ENCODE peak calls at places on chromosome 15, in six cellular contexts. One of them, this sample, is unnamed.

GRCh38 chr15:59115047-59115446 is 10.1 kb downstream of the CCNB2 start:
- DNase-seq in HepG2: no peak
- DNase-seq in cardiac muscle cell: no peak
- DNase-seq in left ventricle myocardium inferior: no peak
- DNase-seq in brain microvascular endothelial cell: no peak
- DNase-seq in astrocyte: no peak
- DNase-seq in this sample: no peak

GRCh38 chr15:81160312-81161214 is 26.5 kb downstream of the CFAP161 start:
- DNase-seq in HepG2: no peak
- DNase-seq in cardiac muscle cell: no peak
- DNase-seq in left ventricle myocardium inferior: peak; percentile 65
- DNase-seq in brain microvascular endothelial cell: peak; percentile 67
- DNase-seq in astrocyte: peak; percentile 61
- DNase-seq in this sample: peak; percentile 63

GRCh38 chr15:57017024-57017423 is 98.6 kb downstream of the TCF12 start:
- DNase-seq in cardiac muscle cell: peak; percentile 10
- DNase-seq in brain microvascular endothelial cell: no peak
- DNase-seq in HepG2: peak; percentile 15
- DNase-seq in left ventricle myocardium inferior: no peak
- DNase-seq in astrocyte: no peak
- DNase-seq in this sample: peak; percentile 44

GRCh38 chr15:94125131-94125530 is 106.2 kb upstream of the MCTP2 start:
- DNase-seq in cardiac muscle cell: no peak
- DNase-seq in HepG2: no peak
- DNase-seq in left ventricle myocardium inferior: no peak
- DNase-seq in astrocyte: no peak
- DNase-seq in brain microvascular endothelial cell: no peak
- DNase-seq in this sample: no peak

GRCh38 chr15:25931846-25932245 is 68.7 kb upstream of the ATP10A start:
- DNase-seq in HepG2: no peak
- DNase-seq in astrocyte: no peak
- DNase-seq in cardiac muscle cell: no peak
- DNase-seq in left ventricle myocardium inferior: no peak
- DNase-seq in brain microvascular endothelial cell: no peak
- DNase-seq in this sample: no peak

GRCh38 chr15:25795061-25795460 is 68.1 kb downstream of the ATP10A start:
- DNase-seq in left ventricle myocardium inferior: no peak
- DNase-seq in brain microvascular endothelial cell: no peak
- DNase-seq in astrocyte: no peak
- DNase-seq in HepG2: no peak
- DNase-seq in cardiac muscle cell: no peak
- DNase-seq in this sample: no peak

GRCh38 chr15:92625297-92625980 is 30.1 kb downstream of the FAM174B start:
- DNase-seq in left ventricle myocardium inferior: no peak
- DNase-seq in brain microvascular endothelial cell: peak; percentile 81
- DNase-seq in cardiac muscle cell: no peak
- DNase-seq in HepG2: no peak
- DNase-seq in astrocyte: peak; percentile 89
- DNase-seq in this sample: peak; percentile 93

GRCh38 chr15:70802629-70803028 is 39.3 kb upstream of the UACA start:
- DNase-seq in astrocyte: peak; percentile 86
- DNase-seq in left ventricle myocardium inferior: no peak
- DNase-seq in brain microvascular endothelial cell: peak; percentile 73
- DNase-seq in cardiac muscle cell: no peak
- DNase-seq in HepG2: no peak
- DNase-seq in this sample: peak; percentile 24

GRCh38 chr15:90033448-90033847 is 32.3 kb downstream of the ZNF710 start:
- DNase-seq in left ventricle myocardium inferior: no peak
- DNase-seq in cardiac muscle cell: no peak
- DNase-seq in HepG2: no peak
- DNase-seq in brain microvascular endothelial cell: no peak
- DNase-seq in astrocyte: no peak
- DNase-seq in this sample: no peak

GRCh38 chr15:39054128-39054732 is 489.6 kb upstream of the RASGRP1 start:
- DNase-seq in left ventricle myocardium inferior: no peak
- DNase-seq in brain microvascular endothelial cell: peak; percentile 2
- DNase-seq in astrocyte: no peak
- DNase-seq in HepG2: no peak
- DNase-seq in cardiac muscle cell: no peak
- DNase-seq in this sample: no peak

GRCh38 chr15:59180946-59181345 is 25.7 kb upstream of the LDHAL6B start:
- DNase-seq in astrocyte: peak; percentile 57
- DNase-seq in HepG2: no peak
- DNase-seq in left ventricle myocardium inferior: no peak
- DNase-seq in brain microvascular endothelial cell: peak; percentile 53
- DNase-seq in cardiac muscle cell: no peak
- DNase-seq in this sample: peak; percentile 48

GRCh38 chr15:73941449-73941848 is 15.2 kb downstream of the LOXL1 start:
- DNase-seq in astrocyte: no peak
- DNase-seq in cardiac muscle cell: no peak
- DNase-seq in brain microvascular endothelial cell: no peak
- DNase-seq in HepG2: no peak
- DNase-seq in left ventricle myocardium inferior: peak; percentile 1
- DNase-seq in this sample: no peak

GRCh38 chr15:67187351-67187854 is 67.1 kb downstream of the AAGAB start:
- DNase-seq in cardiac muscle cell: no peak
- DNase-seq in brain microvascular endothelial cell: no peak
- DNase-seq in HepG2: no peak
- DNase-seq in left ventricle myocardium inferior: no peak
- DNase-seq in astrocyte: no peak
- DNase-seq in this sample: no peak

GRCh38 chr15:100919481-100920405 is 586 bp downstream of the LRRK1 start:
- DNase-seq in left ventricle myocardium inferior: no peak
- DNase-seq in brain microvascular endothelial cell: no peak
- DNase-seq in astrocyte: peak; percentile 14
- DNase-seq in cardiac muscle cell: peak; percentile 23
- DNase-seq in HepG2: no peak
- DNase-seq in this sample: peak; percentile 28

GRCh38 chr15:40582726-40583246 is 11.3 kb upstream of the KNL1 start:
- DNase-seq in cardiac muscle cell: no peak
- DNase-seq in brain microvascular endothelial cell: no peak
- DNase-seq in astrocyte: no peak
- DNase-seq in HepG2: peak; percentile 99
- DNase-seq in left ventricle myocardium inferior: no peak
- DNase-seq in this sample: peak; percentile 10

GRCh38 chr15:70101459-70102113 is 3.9 kb upstream of the TLE3 start:
- DNase-seq in HepG2: peak; percentile 87
- DNase-seq in astrocyte: peak; percentile 93
- DNase-seq in left ventricle myocardium inferior: peak; percentile 31
- DNase-seq in cardiac muscle cell: peak; percentile 96
- DNase-seq in brain microvascular endothelial cell: peak; percentile 88
- DNase-seq in this sample: peak; percentile 91

GRCh38 chr15:21261396-21261964 is 178.8 kb downstream of the POTEB3 start:
- DNase-seq in astrocyte: no peak
- DNase-seq in HepG2: no peak
- DNase-seq in left ventricle myocardium inferior: peak; percentile 22
- DNase-seq in cardiac muscle cell: no peak
- DNase-seq in brain microvascular endothelial cell: no peak
- DNase-seq in this sample: no peak

GRCh38 chr15:84006467-84006866 is 229.1 kb upstream of the GOLGA6L4 start:
- DNase-seq in HepG2: no peak
- DNase-seq in brain microvascular endothelial cell: no peak
- DNase-seq in left ventricle myocardium inferior: no peak
- DNase-seq in cardiac muscle cell: no peak
- DNase-seq in astrocyte: no peak
- DNase-seq in this sample: no peak

GRCh38 chr15:50906954-50907865 is 1.3 kb upstream of the AP4E1 start:
- DNase-seq in HepG2: peak; percentile 73
- DNase-seq in astrocyte: no peak
- DNase-seq in cardiac muscle cell: no peak
- DNase-seq in brain microvascular endothelial cell: no peak
- DNase-seq in left ventricle myocardium inferior: no peak
- DNase-seq in this sample: no peak

GRCh38 chr15:99976811-99977271 is 243.6 kb upstream of the LYSMD4 start:
- DNase-seq in brain microvascular endothelial cell: peak; percentile 22
- DNase-seq in cardiac muscle cell: no peak
- DNase-seq in HepG2: no peak
- DNase-seq in left ventricle myocardium inferior: no peak
- DNase-seq in astrocyte: peak; percentile 66
- DNase-seq in this sample: no peak

GRCh38 chr15:33104276-33104675 is 90.2 kb downstream of the FMN1 start:
- DNase-seq in left ventricle myocardium inferior: no peak
- DNase-seq in brain microvascular endothelial cell: peak; percentile 87
- DNase-seq in cardiac muscle cell: no peak
- DNase-seq in HepG2: no peak
- DNase-seq in astrocyte: peak; percentile 81
- DNase-seq in this sample: peak; percentile 72

GRCh38 chr15:32649336-32649735 is 7.8 kb downstream of the SCG5 start:
- DNase-seq in cardiac muscle cell: peak; percentile 45
- DNase-seq in HepG2: peak; percentile 63
- DNase-seq in brain microvascular endothelial cell: peak; percentile 60
- DNase-seq in left ventricle myocardium inferior: no peak
- DNase-seq in astrocyte: no peak
- DNase-seq in this sample: no peak

GRCh38 chr15:41857316-41857715 is 18.7 kb downstream of the PLA2G4B start:
- DNase-seq in brain microvascular endothelial cell: no peak
- DNase-seq in HepG2: no peak
- DNase-seq in left ventricle myocardium inferior: no peak
- DNase-seq in cardiac muscle cell: no peak
- DNase-seq in astrocyte: no peak
- DNase-seq in this sample: no peak

GRCh38 chr15:98666841-98667240 is 18.5 kb downstream of the IGF1R start:
- DNase-seq in astrocyte: no peak
- DNase-seq in HepG2: no peak
- DNase-seq in cardiac muscle cell: no peak
- DNase-seq in left ventricle myocardium inferior: no peak
- DNase-seq in brain microvascular endothelial cell: no peak
- DNase-seq in this sample: no peak

GRCh38 chr15:86743283-86743903 is 663.7 kb downstream of the AGBL1 start:
- DNase-seq in HepG2: peak; percentile 1
- DNase-seq in astrocyte: peak; percentile 9
- DNase-seq in cardiac muscle cell: peak; percentile 76
- DNase-seq in brain microvascular endothelial cell: no peak
- DNase-seq in left ventricle myocardium inferior: peak; percentile 25
- DNase-seq in this sample: no peak

GRCh38 chr15:77454956-77455355 is 34.3 kb downstream of the HMG20A start:
- DNase-seq in brain microvascular endothelial cell: no peak
- DNase-seq in astrocyte: no peak
- DNase-seq in cardiac muscle cell: no peak
- DNase-seq in left ventricle myocardium inferior: no peak
- DNase-seq in HepG2: no peak
- DNase-seq in this sample: peak; percentile 13
- H3K27ac ChIP-seq in brain microvascular endothelial cell: peak overlapping the region; percentile 79
- H3K27ac ChIP-seq in astrocyte: peak overlapping the region; percentile 79
- H3K27ac ChIP-seq in cardiac muscle cell: no peak overlapping the region
- H3K27ac ChIP-seq in left ventricle myocardium inferior: peak overlapping the region; percentile 70
- H3K27ac ChIP-seq in HepG2: no peak overlapping the region
- H3K27ac ChIP-seq in this sample: peak overlapping the region; percentile 96

DNA sequence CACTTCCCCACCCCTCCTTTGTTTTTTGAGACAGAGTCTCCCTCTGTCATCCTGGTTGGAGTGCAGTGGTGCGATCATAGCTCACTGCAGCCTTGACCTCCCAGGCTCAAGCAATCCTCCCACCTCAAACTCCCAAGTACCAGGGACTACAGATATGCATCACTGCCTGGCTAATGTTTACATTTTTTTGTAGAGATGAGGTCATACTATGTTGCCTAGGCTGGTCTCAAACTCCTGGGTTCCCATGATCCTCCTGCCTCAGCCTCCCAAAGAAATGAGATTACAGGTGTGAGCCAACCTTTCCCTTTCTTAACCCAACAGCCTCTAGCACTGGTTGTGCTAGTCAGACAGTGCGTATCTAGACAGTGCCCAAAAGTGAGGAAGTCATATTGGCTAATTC is 6.4 kb upstream of the GATM start:
- DNase-seq in HepG2: no peak
- DNase-seq in left ventricle myocardium inferior: no peak
- DNase-seq in cardiac muscle cell: no peak
- DNase-seq in astrocyte: no peak
- DNase-seq in brain microvascular endothelial cell: no peak
- DNase-seq in this sample: no peak
- H3K27ac ChIP-seq in HepG2: peak overlapping the region; percentile 19
- H3K27ac ChIP-seq in left ventricle myocardium inferior: peak overlapping the region; percentile 24
- H3K27ac ChIP-seq in cardiac muscle cell: no peak overlapping the region
- H3K27ac ChIP-seq in astrocyte: no peak overlapping the region
- H3K27ac ChIP-seq in brain microvascular endothelial cell: no peak overlapping the region
- H3K27ac ChIP-seq in this sample: no peak overlapping the region

GRCh38 chr15:68608206-68608843 is 29.5 kb downstream of the CORO2B start:
- DNase-seq in left ventricle myocardium inferior: peak; percentile 94
- DNase-seq in astrocyte: no peak
- DNase-seq in HepG2: no peak
- DNase-seq in cardiac muscle cell: peak; percentile 18
- DNase-seq in brain microvascular endothelial cell: no peak
- DNase-seq in this sample: peak; percentile 56
- H3K27ac ChIP-seq in left ventricle myocardium inferior: peak overlapping the region; percentile 87
- H3K27ac ChIP-seq in astrocyte: no peak overlapping the region
- H3K27ac ChIP-seq in HepG2: no peak overlapping the region
- H3K27ac ChIP-seq in cardiac muscle cell: no peak overlapping the region
- H3K27ac ChIP-seq in brain microvascular endothelial cell: no peak overlapping the region
- H3K27ac ChIP-seq in this sample: no peak overlapping the region

GRCh38 chr15:72861511-72861910 is 78.0 kb upstream of the ADPGK start:
- DNase-seq in brain microvascular endothelial cell: no peak
- DNase-seq in left ventricle myocardium inferior: no peak
- DNase-seq in cardiac muscle cell: no peak
- DNase-seq in HepG2: no peak
- DNase-seq in astrocyte: no peak
- DNase-seq in this sample: no peak

GRCh38 chr15:72858205-72858604 is 74.6 kb upstream of the ADPGK start:
- DNase-seq in brain microvascular endothelial cell: no peak
- DNase-seq in astrocyte: no peak
- DNase-seq in cardiac muscle cell: no peak
- DNase-seq in HepG2: no peak
- DNase-seq in left ventricle myocardium inferior: no peak
- DNase-seq in this sample: no peak

GRCh38 chr15:72859757-72860145 is 76.2 kb upstream of the ADPGK start:
- DNase-seq in cardiac muscle cell: no peak
- DNase-seq in left ventricle myocardium inferior: no peak
- DNase-seq in HepG2: no peak
- DNase-seq in brain microvascular endothelial cell: no peak
- DNase-seq in astrocyte: no peak
- DNase-seq in this sample: no peak

GRCh38 chr15:72857331-72858065 is 73.9 kb upstream of the ADPGK start:
- DNase-seq in cardiac muscle cell: no peak
- DNase-seq in HepG2: peak; percentile 3
- DNase-seq in left ventricle myocardium inferior: no peak
- DNase-seq in brain microvascular endothelial cell: no peak
- DNase-seq in astrocyte: no peak
- DNase-seq in this sample: no peak

DNA sequence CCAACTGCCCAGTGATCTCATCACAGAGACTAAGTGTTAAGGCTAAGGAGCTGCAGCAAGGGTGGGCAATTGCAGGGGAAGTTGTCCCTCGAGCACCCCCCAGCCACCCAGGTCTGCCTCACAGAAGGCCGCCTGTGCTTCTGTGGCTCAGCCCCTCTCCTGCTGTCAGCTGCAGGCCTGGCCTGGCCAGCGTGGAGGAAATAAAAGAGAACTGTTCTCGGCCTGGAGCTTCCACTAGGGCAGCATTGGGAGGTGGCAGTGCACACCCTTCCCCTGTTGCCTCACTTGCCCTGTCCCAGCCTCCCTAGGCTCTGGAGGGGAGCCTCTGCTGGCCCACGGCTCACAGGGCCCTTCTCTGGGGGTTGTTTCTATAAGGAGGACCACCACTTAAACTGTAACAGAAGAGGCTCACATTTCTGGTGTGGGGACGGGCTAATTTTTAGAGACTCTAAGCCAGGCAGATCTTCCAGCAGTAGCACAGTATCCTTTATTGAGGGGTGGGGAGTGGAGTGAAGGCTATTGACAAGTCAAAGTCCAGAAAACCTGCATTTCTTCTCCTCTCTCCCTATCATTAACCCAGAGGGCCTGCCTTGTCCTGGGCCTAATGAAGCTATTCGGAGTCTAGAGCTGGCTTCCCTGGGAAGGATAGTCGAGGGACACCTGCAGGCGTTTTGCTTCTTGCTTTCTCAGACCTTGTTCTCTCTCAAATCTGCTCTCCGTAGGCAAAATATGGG is 75.6 kb upstream of the ADPGK start:
- DNase-seq in left ventricle myocardium inferior: no peak
- DNase-seq in astrocyte: no peak
- DNase-seq in brain microvascular endothelial cell: no peak
- DNase-seq in HepG2: no peak
- DNase-seq in cardiac muscle cell: no peak
- DNase-seq in this sample: no peak
- H3K27ac ChIP-seq in left ventricle myocardium inferior: no peak overlapping the region
- H3K27ac ChIP-seq in astrocyte: no peak overlapping the region
- H3K27ac ChIP-seq in brain microvascular endothelial cell: no peak overlapping the region
- H3K27ac ChIP-seq in HepG2: no peak overlapping the region
- H3K27ac ChIP-seq in cardiac muscle cell: no peak overlapping the region
- H3K27ac ChIP-seq in this sample: no peak overlapping the region